ENCODE peak calls at places on chromosomes 1 and 21, in seven cellular contexts. F, U, Z, I, B, P and N are unnamed samples.

GRCh38 chr1:22751124-22751531 is 40.5 kb downstream of the EPHB2 start:
- ATAC-seq in P (no peak), U (peak), Z (no peak), I (no peak), F (no peak), B (no peak), N (no peak)

GRCh38 chr1:163866539-163866938 is 544.8 kb downstream of the NUF2 start:
- ATAC-seq in B (no peak), F (no peak), I (no peak), Z (no peak), U (no peak), P (no peak), N (no peak)

GRCh38 chr1:88357690-88358089 is 326.4 kb upstream of the PKN2 start:
- ATAC-seq in B (no peak), F (no peak), I (no peak), Z (no peak), U (no peak), P (no peak), N (no peak)

GRCh38 chr21:16040601-16041000 is 310.8 kb downstream of the USP25 start:
- ATAC-seq in I (no peak), U (no peak), Z (no peak), B (no peak), P (no peak), F (no peak), N (no peak)

GRCh38 chr1:22500058-22500457 is 48.4 kb downstream of the ZBTB40 start:
- ATAC-seq in P (no peak), U (no peak), Z (no peak), B (no peak), I (no peak), F (no peak), N (peak)

GRCh38 chr21:35520869-35521268 is 471.8 kb upstream of the RUNX1 start:
- ATAC-seq in P (no peak), F (no peak), U (no peak), Z (no peak), I (no peak), B (no peak), N (no peak)

GRCh38 chr1:96538883-96539282 is 182.7 kb upstream of the PTBP2 start:
- ATAC-seq in F (no peak), B (no peak), I (no peak), P (no peak), Z (no peak), U (no peak), N (peak)

GRCh38 chr1:241012708-241013340 is 344.2 kb downstream of the RGS7 start:
- ATAC-seq in Z (no peak), I (no peak), F (no peak), U (no peak), B (no peak), P (no peak), N (no peak)

GRCh38 chr21:25402134-25402957 is 204.9 kb downstream of the MRPL39 start:
- ATAC-seq in F (no peak), Z (no peak), I (no peak), U (no peak), B (peak), P (no peak), N (no peak)

GRCh38 chr1:186899577-186899976 is 70.8 kb downstream of the PLA2G4A start:
- ATAC-seq in U (no peak), P (no peak), F (no peak), Z (no peak), I (no peak), B (no peak), N (no peak)

GRCh38 chr1:34511802-34512201 is 243.0 kb upstream of the GJB5 start:
- ATAC-seq in P (no peak), F (no peak), B (no peak), U (no peak), Z (no peak), I (no peak), N (no peak)

GRCh38 chr1:246364415-246364941 is 142.6 kb downstream of the SMYD3 start:
- ATAC-seq in U (no peak), F (no peak), Z (no peak), B (no peak), I (no peak), P (no peak), N (no peak)

GRCh38 chr1:110477041-110477440 is 26.1 kb downstream of the PROK1 start:
- ATAC-seq in U (peak), B (no peak), Z (no peak), I (no peak), F (no peak), P (no peak), N (peak)

GRCh38 chr1:194069168-194069830 is 882.9 kb upstream of the B3GALT2 start:
- ATAC-seq in P (no peak), U (peak), F (no peak), I (no peak), Z (no peak), B (no peak), N (peak)

GRCh38 chr1:19644422-19644760 is 280 bp downstream of the NBL1 start:
- ATAC-seq in P (peak), I (peak), B (peak), U (no peak), Z (peak), F (peak), N (no peak)

GRCh38 chr1:150778409-150778808 is 12.8 kb upstream of the CTSS start:
- ATAC-seq in Z (no peak), F (no peak), I (no peak), P (no peak), U (peak), B (no peak), N (no peak)

GRCh38 chr1:161749509-161750407 is at the start of gene DUSP12:
- ATAC-seq in F (peak), Z (peak), U (peak), B (peak), I (peak), P (peak), N (peak)

GRCh38 chr1:12204140-12204539 is 25.7 kb upstream of the VPS13D start:
- ATAC-seq in B (peak), I (peak), U (no peak), Z (peak), P (peak), F (no peak), N (no peak)

GRCh38 chr21:8989261-8989882 is 1532.0 kb upstream of the TPTE start:
- ATAC-seq in I (no peak), B (no peak), U (peak), P (no peak), Z (no peak), F (peak), N (peak)